ENCODE peak calls at places on chromosomes 5 and 9, in ten cellular contexts. One of them, this sample, is unnamed.

GRCh38 chr9:129875181-129875611 is 39.9 kb downstream of the USP20 start:
- DNase-seq in amniotic stem cell: no peak
- DNase-seq in Caco-2: no peak
- DNase-seq in hepatic stellate cell: no peak
- DNase-seq in Right ventricle myocardium superior: no peak
- DNase-seq in AG10803: no peak
- DNase-seq in NCI-H2171 treated with DMSO at 0.1 percent for 48 hours: no peak
- DNase-seq in suprapubic skin: no peak
- DNase-seq in naive thymus-derived CD8-positive, alpha-beta T cell: no peak
- DNase-seq in AG08395: no peak
- DNase-seq in this sample: no peak

GRCh38 chr9:121930970-121931369 is 162.1 kb downstream of the TTLL11 start:
- DNase-seq in amniotic stem cell: no peak
- DNase-seq in NCI-H2171 treated with DMSO at 0.1 percent for 48 hours: no peak
- DNase-seq in naive thymus-derived CD8-positive, alpha-beta T cell: no peak
- DNase-seq in hepatic stellate cell: no peak
- DNase-seq in Right ventricle myocardium superior: no peak
- DNase-seq in AG08395: no peak
- DNase-seq in Caco-2: no peak
- DNase-seq in suprapubic skin: no peak
- DNase-seq in AG10803: no peak
- DNase-seq in this sample: no peak

GRCh38 chr9:131370638-131371037 is 23.2 kb upstream of the PRRC2B start:
- DNase-seq in Caco-2: no peak
- DNase-seq in naive thymus-derived CD8-positive, alpha-beta T cell: no peak
- DNase-seq in hepatic stellate cell: no peak
- DNase-seq in amniotic stem cell: no peak
- DNase-seq in AG10803: no peak
- DNase-seq in NCI-H2171 treated with DMSO at 0.1 percent for 48 hours: peak; percentile 57
- DNase-seq in suprapubic skin: no peak
- DNase-seq in AG08395: no peak
- DNase-seq in Right ventricle myocardium superior: no peak
- DNase-seq in this sample: no peak

GRCh38 chr5:72065751-72066255 is 41.5 kb upstream of the MAP1B start:
- DNase-seq in AG08395: peak; percentile 15
- DNase-seq in Right ventricle myocardium superior: no peak
- DNase-seq in amniotic stem cell: peak; percentile 34
- DNase-seq in hepatic stellate cell: no peak
- DNase-seq in naive thymus-derived CD8-positive, alpha-beta T cell: no peak
- DNase-seq in Caco-2: no peak
- DNase-seq in suprapubic skin: no peak
- DNase-seq in AG10803: peak; percentile 32
- DNase-seq in NCI-H2171 treated with DMSO at 0.1 percent for 48 hours: peak; percentile 77
- DNase-seq in this sample: peak; percentile 9

GRCh38 chr5:146051678-146052077 is 53.7 kb downstream of the PLAC8L1 start:
- DNase-seq in Right ventricle myocardium superior: no peak
- DNase-seq in hepatic stellate cell: peak; percentile 57
- DNase-seq in naive thymus-derived CD8-positive, alpha-beta T cell: no peak
- DNase-seq in AG10803: peak; percentile 43
- DNase-seq in AG08395: peak; percentile 62
- DNase-seq in suprapubic skin: no peak
- DNase-seq in NCI-H2171 treated with DMSO at 0.1 percent for 48 hours: no peak
- DNase-seq in amniotic stem cell: no peak
- DNase-seq in Caco-2: no peak
- DNase-seq in this sample: peak; percentile 69

GRCh38 chr5:180644825-180645608 is 4.4 kb downstream of the FLT4 start:
- DNase-seq in Caco-2: no peak
- DNase-seq in suprapubic skin: peak; percentile 78
- DNase-seq in amniotic stem cell: no peak
- DNase-seq in hepatic stellate cell: no peak
- DNase-seq in NCI-H2171 treated with DMSO at 0.1 percent for 48 hours: no peak
- DNase-seq in AG10803: no peak
- DNase-seq in naive thymus-derived CD8-positive, alpha-beta T cell: peak; percentile 11
- DNase-seq in AG08395: no peak
- DNase-seq in Right ventricle myocardium superior: peak; percentile 47
- DNase-seq in this sample: no peak

GRCh38 chr5:112254303-112254702 is 164.8 kb downstream of the EPB41L4A start:
- DNase-seq in AG10803: no peak
- DNase-seq in AG08395: no peak
- DNase-seq in Right ventricle myocardium superior: no peak
- DNase-seq in NCI-H2171 treated with DMSO at 0.1 percent for 48 hours: no peak
- DNase-seq in naive thymus-derived CD8-positive, alpha-beta T cell: no peak
- DNase-seq in Caco-2: no peak
- DNase-seq in suprapubic skin: no peak
- DNase-seq in hepatic stellate cell: no peak
- DNase-seq in amniotic stem cell: no peak
- DNase-seq in this sample: no peak

GRCh38 chr5:65034029-65034781 is 265.5 kb downstream of the CWC27 start:
- DNase-seq in amniotic stem cell: no peak
- DNase-seq in naive thymus-derived CD8-positive, alpha-beta T cell: no peak
- DNase-seq in AG08395: no peak
- DNase-seq in NCI-H2171 treated with DMSO at 0.1 percent for 48 hours: no peak
- DNase-seq in AG10803: peak; percentile 44
- DNase-seq in Caco-2: no peak
- DNase-seq in suprapubic skin: no peak
- DNase-seq in Right ventricle myocardium superior: no peak
- DNase-seq in hepatic stellate cell: no peak
- DNase-seq in this sample: no peak

GRCh38 chr5:126449751-126450271 is 26.6 kb downstream of the GRAMD2B start:
- DNase-seq in amniotic stem cell: peak; percentile 30
- DNase-seq in Right ventricle myocardium superior: no peak
- DNase-seq in suprapubic skin: no peak
- DNase-seq in AG10803: peak; percentile 65
- DNase-seq in NCI-H2171 treated with DMSO at 0.1 percent for 48 hours: no peak
- DNase-seq in AG08395: peak; percentile 45
- DNase-seq in Caco-2: no peak
- DNase-seq in naive thymus-derived CD8-positive, alpha-beta T cell: peak; percentile 53
- DNase-seq in hepatic stellate cell: peak; percentile 45
- DNase-seq in this sample: peak; percentile 78

GRCh38 chr5:178152491-178153444 is 917 bp downstream of the NHP2 start:
- DNase-seq in NCI-H2171 treated with DMSO at 0.1 percent for 48 hours: no peak
- DNase-seq in suprapubic skin: no peak
- DNase-seq in Right ventricle myocardium superior: no peak
- DNase-seq in hepatic stellate cell: no peak
- DNase-seq in amniotic stem cell: no peak
- DNase-seq in AG08395: no peak
- DNase-seq in naive thymus-derived CD8-positive, alpha-beta T cell: no peak
- DNase-seq in AG10803: no peak
- DNase-seq in Caco-2: no peak
- DNase-seq in this sample: no peak

GRCh38 chr5:65623482-65623881 is 651 bp downstream of the TRIM23 start:
- DNase-seq in hepatic stellate cell: no peak
- DNase-seq in Caco-2: no peak
- DNase-seq in naive thymus-derived CD8-positive, alpha-beta T cell: no peak
- DNase-seq in Right ventricle myocardium superior: no peak
- DNase-seq in NCI-H2171 treated with DMSO at 0.1 percent for 48 hours: no peak
- DNase-seq in suprapubic skin: no peak
- DNase-seq in AG10803: peak; percentile 0
- DNase-seq in amniotic stem cell: no peak
- DNase-seq in AG08395: no peak
- DNase-seq in this sample: no peak

GRCh38 chr5:176779537-176779936 is 30.8 kb upstream of the UNC5A start:
- DNase-seq in amniotic stem cell: no peak
- DNase-seq in AG08395: no peak
- DNase-seq in naive thymus-derived CD8-positive, alpha-beta T cell: no peak
- DNase-seq in suprapubic skin: peak; percentile 53
- DNase-seq in Caco-2: no peak
- DNase-seq in Right ventricle myocardium superior: no peak
- DNase-seq in NCI-H2171 treated with DMSO at 0.1 percent for 48 hours: no peak
- DNase-seq in hepatic stellate cell: no peak
- DNase-seq in AG10803: no peak
- DNase-seq in this sample: no peak

GRCh38 chr5:60844429-60844890 is 391 bp upstream of the ELOVL7 start:
- DNase-seq in AG08395: peak; percentile 16
- DNase-seq in Caco-2: no peak
- DNase-seq in naive thymus-derived CD8-positive, alpha-beta T cell: no peak
- DNase-seq in amniotic stem cell: no peak
- DNase-seq in suprapubic skin: no peak
- DNase-seq in Right ventricle myocardium superior: no peak
- DNase-seq in AG10803: no peak
- DNase-seq in NCI-H2171 treated with DMSO at 0.1 percent for 48 hours: peak; percentile 38
- DNase-seq in hepatic stellate cell: peak; percentile 18
- DNase-seq in this sample: peak; percentile 38